ENCODE peak calls at places on chromosomes 12 and 14, in nine cellular contexts. One of them, this sample, is unnamed.

GRCh38 chr14:93295541-93296220 is 37.2 kb downstream of the BTBD7 start:
- DNase-seq in CD4-positive, alpha-beta T cell: no peak
- DNase-seq in transverse colon: no peak
- DNase-seq in ovary: no peak
- DNase-seq in dorsolateral prefrontal cortex: no peak
- DNase-seq in fibroblast of mammary gland: no peak
- DNase-seq in bronchial epithelial cell: no peak
- DNase-seq in OCI-LY7: no peak
- DNase-seq in Caco-2: no peak
- DNase-seq in this sample: no peak

GRCh38 chr12:54068423-54069070 is 14.9 kb downstream of the HOXC4 start:
- DNase-seq in CD4-positive, alpha-beta T cell: no peak
- DNase-seq in transverse colon: no peak
- DNase-seq in ovary: no peak
- DNase-seq in dorsolateral prefrontal cortex: no peak
- DNase-seq in fibroblast of mammary gland: no peak
- DNase-seq in bronchial epithelial cell: peak
- DNase-seq in OCI-LY7: no peak
- DNase-seq in Caco-2: no peak
- DNase-seq in this sample: no peak

GRCh38 chr14:54889919-54890318 is 12.7 kb downstream of the GCH1 start:
- DNase-seq in CD4-positive, alpha-beta T cell: no peak
- DNase-seq in transverse colon: no peak
- DNase-seq in ovary: no peak
- DNase-seq in dorsolateral prefrontal cortex: no peak
- DNase-seq in fibroblast of mammary gland: no peak
- DNase-seq in bronchial epithelial cell: peak
- DNase-seq in OCI-LY7: no peak
- DNase-seq in Caco-2: no peak
- DNase-seq in this sample: no peak

GRCh38 chr12:96404683-96405082 is 4.4 kb upstream of the CDK17 start:
- DNase-seq in CD4-positive, alpha-beta T cell: no peak
- DNase-seq in transverse colon: no peak
- DNase-seq in ovary: no peak
- DNase-seq in dorsolateral prefrontal cortex: no peak
- DNase-seq in fibroblast of mammary gland: peak
- DNase-seq in bronchial epithelial cell: no peak
- DNase-seq in OCI-LY7: peak
- DNase-seq in Caco-2: no peak
- DNase-seq in this sample: no peak

GRCh38 chr14:91229743-91230200 is 14.7 kb downstream of the GPR68 start:
- DNase-seq in CD4-positive, alpha-beta T cell: peak
- DNase-seq in transverse colon: peak
- DNase-seq in ovary: no peak
- DNase-seq in dorsolateral prefrontal cortex: no peak
- DNase-seq in fibroblast of mammary gland: peak
- DNase-seq in bronchial epithelial cell: peak
- DNase-seq in OCI-LY7: peak
- DNase-seq in Caco-2: no peak
- DNase-seq in this sample: no peak

GRCh38 chr12:131287938-131288797 is 334.5 kb downstream of the ADGRD1 start:
- DNase-seq in CD4-positive, alpha-beta T cell: no peak
- DNase-seq in transverse colon: no peak
- DNase-seq in ovary: no peak
- DNase-seq in dorsolateral prefrontal cortex: peak
- DNase-seq in fibroblast of mammary gland: no peak
- DNase-seq in bronchial epithelial cell: no peak
- DNase-seq in OCI-LY7: no peak
- DNase-seq in Caco-2: no peak
- DNase-seq in this sample: no peak

GRCh38 chr12:104935892-104936291 is 22.2 kb downstream of the SLC41A2 start:
- DNase-seq in CD4-positive, alpha-beta T cell: no peak
- DNase-seq in transverse colon: no peak
- DNase-seq in ovary: no peak
- DNase-seq in dorsolateral prefrontal cortex: no peak
- DNase-seq in fibroblast of mammary gland: no peak
- DNase-seq in bronchial epithelial cell: no peak
- DNase-seq in OCI-LY7: no peak
- DNase-seq in Caco-2: no peak
- DNase-seq in this sample: no peak

GRCh38 chr12:114938487-114939210 is 254.7 kb upstream of the TBX3 start:
- DNase-seq in CD4-positive, alpha-beta T cell: no peak
- DNase-seq in transverse colon: no peak
- DNase-seq in ovary: no peak
- DNase-seq in dorsolateral prefrontal cortex: peak
- DNase-seq in fibroblast of mammary gland: no peak
- DNase-seq in bronchial epithelial cell: no peak
- DNase-seq in OCI-LY7: no peak
- DNase-seq in Caco-2: no peak
- DNase-seq in this sample: no peak

GRCh38 chr12:76688627-76689026 is 75.3 kb upstream of the ZDHHC17 start:
- DNase-seq in CD4-positive, alpha-beta T cell: no peak
- DNase-seq in transverse colon: no peak
- DNase-seq in ovary: no peak
- DNase-seq in dorsolateral prefrontal cortex: no peak
- DNase-seq in fibroblast of mammary gland: peak
- DNase-seq in bronchial epithelial cell: no peak
- DNase-seq in OCI-LY7: no peak
- DNase-seq in Caco-2: no peak
- DNase-seq in this sample: no peak

GRCh38 chr14:65750906-65751305 is 338.4 kb downstream of the FUT8 start:
- DNase-seq in CD4-positive, alpha-beta T cell: no peak
- DNase-seq in transverse colon: no peak
- DNase-seq in ovary: no peak
- DNase-seq in dorsolateral prefrontal cortex: no peak
- DNase-seq in fibroblast of mammary gland: no peak
- DNase-seq in bronchial epithelial cell: no peak
- DNase-seq in OCI-LY7: no peak
- DNase-seq in Caco-2: no peak
- DNase-seq in this sample: no peak

GRCh38 chr12:95838125-95838524 is 20.6 kb upstream of the SNRPF start:
- DNase-seq in CD4-positive, alpha-beta T cell: no peak
- DNase-seq in transverse colon: peak
- DNase-seq in ovary: peak
- DNase-seq in dorsolateral prefrontal cortex: no peak
- DNase-seq in fibroblast of mammary gland: peak
- DNase-seq in bronchial epithelial cell: peak
- DNase-seq in OCI-LY7: no peak
- DNase-seq in Caco-2: no peak
- DNase-seq in this sample: no peak

DNA sequence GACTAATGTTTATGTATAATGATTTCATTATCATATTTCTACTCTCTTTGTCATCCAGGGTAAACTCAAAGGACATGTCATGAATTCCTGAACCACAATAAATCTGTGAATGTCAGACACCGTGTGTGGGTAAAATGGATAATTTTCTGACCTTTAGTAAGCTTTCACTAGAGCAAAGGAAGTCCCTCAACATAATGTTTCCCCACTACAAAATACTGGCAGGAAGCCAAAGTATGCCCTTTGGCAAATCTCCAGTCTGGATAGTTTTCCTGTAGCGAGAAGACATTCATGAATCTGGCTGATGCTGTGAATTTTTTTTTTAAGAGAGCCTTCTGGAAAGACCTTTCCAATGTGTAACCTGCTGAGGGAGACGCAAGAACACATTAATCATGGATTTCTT is 389.6 kb upstream of the DDHD1 start:
- DNase-seq in CD4-positive, alpha-beta T cell: no peak
- DNase-seq in transverse colon: no peak
- DNase-seq in ovary: no peak
- DNase-seq in dorsolateral prefrontal cortex: no peak
- DNase-seq in fibroblast of mammary gland: peak
- DNase-seq in bronchial epithelial cell: peak
- DNase-seq in OCI-LY7: no peak
- DNase-seq in Caco-2: no peak
- DNase-seq in this sample: no peak
- TF ChIP-seq CTCF in CD4-positive, alpha-beta T cell: no peak
- TF ChIP-seq CTCF in transverse colon: no peak
- TF ChIP-seq CTCF in ovary: no peak
- TF ChIP-seq CTCF in dorsolateral prefrontal cortex: no peak
- TF ChIP-seq CTCF in fibroblast of mammary gland: no peak
- TF ChIP-seq CTCF in bronchial epithelial cell: no peak
- TF ChIP-seq CTCF in OCI-LY7: no peak
- TF ChIP-seq CTCF in Caco-2: no peak
- TF ChIP-seq CTCF in this sample: no peak

GRCh38 chr12:51848843-51849735 is 571 bp upstream of the FIGNL2 start:
- DNase-seq in CD4-positive, alpha-beta T cell: no peak
- DNase-seq in transverse colon: no peak
- DNase-seq in ovary: no peak
- DNase-seq in dorsolateral prefrontal cortex: no peak
- DNase-seq in fibroblast of mammary gland: no peak
- DNase-seq in bronchial epithelial cell: no peak
- DNase-seq in OCI-LY7: no peak
- DNase-seq in Caco-2: peak
- DNase-seq in this sample: no peak

GRCh38 chr12:51847830-51848727 is at the start of gene FIGNL2:
- DNase-seq in CD4-positive, alpha-beta T cell: no peak
- DNase-seq in transverse colon: no peak
- DNase-seq in ovary: no peak
- DNase-seq in dorsolateral prefrontal cortex: no peak
- DNase-seq in fibroblast of mammary gland: no peak
- DNase-seq in bronchial epithelial cell: no peak
- DNase-seq in OCI-LY7: no peak
- DNase-seq in Caco-2: peak
- DNase-seq in this sample: no peak

GRCh38 chr12:51845451-51845850 is 3.1 kb downstream of the FIGNL2 start:
- DNase-seq in CD4-positive, alpha-beta T cell: no peak
- DNase-seq in transverse colon: no peak
- DNase-seq in ovary: no peak
- DNase-seq in dorsolateral prefrontal cortex: no peak
- DNase-seq in fibroblast of mammary gland: no peak
- DNase-seq in bronchial epithelial cell: no peak
- DNase-seq in OCI-LY7: no peak
- DNase-seq in Caco-2: no peak
- DNase-seq in this sample: no peak

GRCh38 chr12:51846209-51846779 is 2.2 kb downstream of the FIGNL2 start:
- DNase-seq in CD4-positive, alpha-beta T cell: no peak
- DNase-seq in transverse colon: no peak
- DNase-seq in ovary: no peak
- DNase-seq in dorsolateral prefrontal cortex: no peak
- DNase-seq in fibroblast of mammary gland: no peak
- DNase-seq in bronchial epithelial cell: no peak
- DNase-seq in OCI-LY7: no peak
- DNase-seq in Caco-2: no peak
- DNase-seq in this sample: no peak

GRCh38 chr12:51846911-51847829 is 1.3 kb downstream of the FIGNL2 start:
- DNase-seq in CD4-positive, alpha-beta T cell: peak
- DNase-seq in transverse colon: peak
- DNase-seq in ovary: no peak
- DNase-seq in dorsolateral prefrontal cortex: no peak
- DNase-seq in fibroblast of mammary gland: no peak
- DNase-seq in bronchial epithelial cell: no peak
- DNase-seq in OCI-LY7: no peak
- DNase-seq in Caco-2: peak
- DNase-seq in this sample: no peak
- TF ChIP-seq CTCF in CD4-positive, alpha-beta T cell: no peak
- TF ChIP-seq CTCF in transverse colon: no peak
- TF ChIP-seq CTCF in ovary: no peak
- TF ChIP-seq CTCF in dorsolateral prefrontal cortex: no peak
- TF ChIP-seq CTCF in fibroblast of mammary gland: no peak
- TF ChIP-seq CTCF in bronchial epithelial cell: no peak
- TF ChIP-seq CTCF in OCI-LY7: no peak
- TF ChIP-seq CTCF in Caco-2: no peak
- TF ChIP-seq CTCF in this sample: no peak

GRCh38 chr12:7129647-7130536 is at the start of gene CLSTN3:
- DNase-seq in CD4-positive, alpha-beta T cell: peak
- DNase-seq in transverse colon: peak
- DNase-seq in ovary: peak
- DNase-seq in dorsolateral prefrontal cortex: peak
- DNase-seq in fibroblast of mammary gland: peak
- DNase-seq in bronchial epithelial cell: peak
- DNase-seq in OCI-LY7: peak
- DNase-seq in Caco-2: peak
- DNase-seq in this sample: peak

GRCh38 chr12:7131502-7131866 is 1.3 kb downstream of the CLSTN3 start:
- DNase-seq in CD4-positive, alpha-beta T cell: peak
- DNase-seq in transverse colon: no peak
- DNase-seq in ovary: no peak
- DNase-seq in dorsolateral prefrontal cortex: no peak
- DNase-seq in fibroblast of mammary gland: no peak
- DNase-seq in bronchial epithelial cell: no peak
- DNase-seq in OCI-LY7: no peak
- DNase-seq in Caco-2: no peak
- DNase-seq in this sample: no peak

GRCh38 chr12:7130537-7130790 is 293 bp downstream of the CLSTN3 start:
- DNase-seq in CD4-positive, alpha-beta T cell: no peak
- DNase-seq in transverse colon: no peak
- DNase-seq in ovary: no peak
- DNase-seq in dorsolateral prefrontal cortex: no peak
- DNase-seq in fibroblast of mammary gland: no peak
- DNase-seq in bronchial epithelial cell: no peak
- DNase-seq in OCI-LY7: no peak
- DNase-seq in Caco-2: no peak
- DNase-seq in this sample: no peak

GRCh38 chr12:7128681-7129593 is at the start of gene RBP5:
- DNase-seq in CD4-positive, alpha-beta T cell: no peak
- DNase-seq in transverse colon: no peak
- DNase-seq in ovary: peak
- DNase-seq in dorsolateral prefrontal cortex: no peak
- DNase-seq in fibroblast of mammary gland: no peak
- DNase-seq in bronchial epithelial cell: no peak
- DNase-seq in OCI-LY7: no peak
- DNase-seq in Caco-2: no peak
- DNase-seq in this sample: no peak

DNA sequence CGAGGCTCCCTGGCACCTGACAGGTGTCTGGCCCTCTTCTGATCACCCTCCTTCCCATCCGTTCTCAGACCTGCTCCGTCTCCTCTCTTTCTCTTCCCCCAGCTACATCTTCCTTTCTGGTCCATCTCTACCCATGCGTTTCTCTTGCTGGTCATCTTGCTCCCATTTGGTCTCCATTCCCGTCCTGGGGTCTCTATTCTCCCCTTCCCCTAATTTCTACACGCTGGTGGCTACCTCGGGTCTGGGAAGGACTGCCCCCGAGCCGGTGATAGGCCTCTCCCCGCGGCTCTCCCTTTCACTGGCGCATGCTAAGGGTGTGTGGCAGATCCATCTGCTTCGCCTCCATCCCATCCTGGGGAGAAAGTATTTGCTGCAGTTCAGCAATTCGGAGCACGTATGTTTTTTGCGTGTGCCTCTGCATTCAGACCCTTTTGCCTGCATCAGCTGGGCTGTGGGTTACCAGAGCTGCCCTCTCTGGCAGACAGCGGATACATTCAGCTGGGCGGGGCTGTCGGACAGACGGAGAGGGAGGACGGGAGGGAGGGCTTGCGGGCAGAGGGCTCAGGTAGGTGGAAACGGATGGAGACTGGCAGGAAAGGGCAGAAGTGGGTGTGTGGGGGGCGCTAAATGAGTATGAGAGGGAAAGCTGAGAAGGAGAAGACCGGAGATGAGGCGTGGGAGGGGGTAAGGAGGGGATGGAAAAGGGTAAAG is 775 bp downstream of the CLSTN3 start:
- DNase-seq in CD4-positive, alpha-beta T cell: peak
- DNase-seq in transverse colon: peak
- DNase-seq in ovary: peak
- DNase-seq in dorsolateral prefrontal cortex: peak
- DNase-seq in fibroblast of mammary gland: peak
- DNase-seq in bronchial epithelial cell: peak
- DNase-seq in OCI-LY7: peak
- DNase-seq in Caco-2: peak
- DNase-seq in this sample: no peak
- TF ChIP-seq CTCF in CD4-positive, alpha-beta T cell: no peak
- TF ChIP-seq CTCF in transverse colon: no peak
- TF ChIP-seq CTCF in ovary: no peak
- TF ChIP-seq CTCF in dorsolateral prefrontal cortex: no peak
- TF ChIP-seq CTCF in fibroblast of mammary gland: no peak
- TF ChIP-seq CTCF in bronchial epithelial cell: no peak
- TF ChIP-seq CTCF in OCI-LY7: peak
- TF ChIP-seq CTCF in Caco-2: no peak
- TF ChIP-seq CTCF in this sample: no peak

GRCh38 chr12:43937947-43938346 is 102.1 kb downstream of the TMEM117 start:
- DNase-seq in CD4-positive, alpha-beta T cell: no peak
- DNase-seq in transverse colon: no peak
- DNase-seq in ovary: no peak
- DNase-seq in dorsolateral prefrontal cortex: no peak
- DNase-seq in fibroblast of mammary gland: peak
- DNase-seq in bronchial epithelial cell: peak
- DNase-seq in OCI-LY7: peak
- DNase-seq in Caco-2: peak
- DNase-seq in this sample: no peak
- TF ChIP-seq CTCF in CD4-positive, alpha-beta T cell: no peak
- TF ChIP-seq CTCF in transverse colon: no peak
- TF ChIP-seq CTCF in ovary: no peak
- TF ChIP-seq CTCF in dorsolateral prefrontal cortex: no peak
- TF ChIP-seq CTCF in fibroblast of mammary gland: peak
- TF ChIP-seq CTCF in bronchial epithelial cell: peak
- TF ChIP-seq CTCF in OCI-LY7: peak
- TF ChIP-seq CTCF in Caco-2: peak
- TF ChIP-seq CTCF in this sample: no peak

This sample was measured in omental fat pad.